ENCODE peak calls at places on chromosome 14, in five cellular contexts. N is mammary epithelial cell; H is CD8-positive, alpha-beta memory T cell; K is ovary; A is pancreas. D is an unnamed sample.

GRCh38 chr14:94376976-94377865 is 11.2 kb downstream of the SERPINA1 start:
- DNase-seq in N (no peak), H (no peak), K (no peak), A (no peak), D (no peak)

GRCh38 chr14:80978403-80978802 is 23.0 kb downstream of the TSHR start:
- DNase-seq in N (no peak), H (no peak), K (no peak), A (no peak), D (no peak)

GRCh38 chr14:93059917-93060545 is 55.7 kb downstream of the ITPK1 start:
- DNase-seq in N (no peak), H (no peak), K (no peak), A (no peak), D (no peak)

GRCh38 chr14:102461490-102462317 is 47.9 kb downstream of the ANKRD9 start:
- DNase-seq in N (no peak), H (no peak), K (no peak), A (peak), D (no peak)

GRCh38 chr14:37678916-37679315 is 83.5 kb downstream of the TTC6 start:
- DNase-seq in N (peak), H (no peak), K (no peak), A (no peak), D (no peak)

GRCh38 chr14:77523109-77523508 is 24.5 kb upstream of the ISM2 start:
- DNase-seq in N (no peak), H (no peak), K (no peak), A (no peak), D (no peak)

GRCh38 chr14:91065266-91065665 is 4.8 kb upstream of the RPS6KA5 start:
- DNase-seq in N (no peak), H (no peak), K (peak), A (no peak), D (no peak)

GRCh38 chr14:55752580-55753365 is 172.8 kb downstream of the KTN1 start:
- DNase-seq in N (peak), H (no peak), K (no peak), A (no peak), D (no peak)

GRCh38 chr14:97692084-97692483 is 894.9 kb downstream of the VRK1 start:
- DNase-seq in N (no peak), H (no peak), K (no peak), A (no peak), D (no peak)

GRCh38 chr14:76412501-76412900 is 36.6 kb downstream of the ESRRB start:
- DNase-seq in N (no peak), H (no peak), K (no peak), A (no peak), D (no peak)

GRCh38 chr14:32453857-32454810 is 125.0 kb downstream of the AKAP6 start:
- DNase-seq in N (peak), H (no peak), K (no peak), A (no peak), D (no peak)

GRCh38 chr14:106605548-106606448 is 1079.4 kb downstream of the TMEM121 start:
- DNase-seq in N (no peak), H (peak), K (no peak), A (peak), D (no peak)

GRCh38 chr14:90558041-90558982 is 161.5 kb downstream of the CALM1 start:
- DNase-seq in N (no peak), H (no peak), K (no peak), A (peak), D (no peak)

GRCh38 chr14:50040905-50041465 is 75.4 kb downstream of the VCPKMT start:
- DNase-seq in N (no peak), H (no peak), K (no peak), A (no peak), D (no peak)

GRCh38 chr14:101412741-101413140 is 148.6 kb upstream of the DIO3 start:
- DNase-seq in N (no peak), H (no peak), K (no peak), A (no peak), D (no peak)

GRCh38 chr14:94027566-94028449 is 1.7 kb downstream of the OTUB2 start:
- DNase-seq in N (peak), H (no peak), K (no peak), A (no peak), D (no peak)

GRCh38 chr14:77738559-77739250 is 22.3 kb downstream of the SNW1 start:
- DNase-seq in N (no peak), H (peak), K (no peak), A (no peak), D (no peak)

GRCh38 chr14:87967496-87967895 is 25.5 kb downstream of the GALC start:
- DNase-seq in N (no peak), H (no peak), K (no peak), A (no peak), D (no peak)

GRCh38 chr14:53330441-53330840 is 177.3 kb upstream of the DDHD1 start:
- DNase-seq in N (peak), H (no peak), K (no peak), A (no peak), D (no peak)

GRCh38 chr14:29643415-29644206 is 284.0 kb downstream of the PRKD1 start:
- DNase-seq in N (peak), H (no peak), K (no peak), A (no peak), D (no peak)

GRCh38 chr14:75662966-75663365 is 1.9 kb downstream of the TTLL5 start:
- DNase-seq in N (no peak), H (no peak), K (no peak), A (no peak), D (no peak)

GRCh38 chr14:72518809-72519377 is 375.0 kb downstream of the DPF3 start:
- DNase-seq in N (no peak), H (no peak), K (no peak), A (no peak), D (no peak)

GRCh38 chr14:93084402-93084801 is 31.3 kb downstream of the ITPK1 start:
- DNase-seq in N (no peak), H (no peak), K (no peak), A (no peak), D (no peak)

GRCh38 chr14:94827711-94828505 is 58.0 kb upstream of the GSC start:
- DNase-seq in N (no peak), H (no peak), K (peak), A (no peak), D (no peak)

GRCh38 chr14:70514168-70515069 is 20.4 kb downstream of the ADAM20 start:
- DNase-seq in N (peak), H (no peak), K (no peak), A (no peak), D (no peak)

GRCh38 chr14:23252006-23252405 is 14.3 kb downstream of the RNF212B start:
- DNase-seq in N (peak), H (no peak), K (no peak), A (no peak), D (no peak)

GRCh38 chr14:52856139-52856538 is 64.7 kb upstream of the GNPNAT1 start:
- DNase-seq in N (no peak), H (no peak), K (no peak), A (no peak), D (no peak)

GRCh38 chr14:97726661-97727060 is 929.5 kb downstream of the VRK1 start:
- DNase-seq in N (no peak), H (no peak), K (no peak), A (no peak), D (no peak)

GRCh38 chr14:69135133-69135532 is 17.8 kb downstream of the DCAF5 start:
- DNase-seq in N (no peak), H (no peak), K (no peak), A (no peak), D (no peak)

GRCh38 chr14:59890676-59891075 is 20.1 kb upstream of the RTN1 start:
- DNase-seq in N (no peak), H (no peak), K (no peak), A (no peak), D (no peak)

GRCh38 chr14:21136024-21136423 is 19.8 kb downstream of the OR5AU1 start:
- DNase-seq in N (no peak), H (no peak), K (no peak), A (no peak), D (no peak)

GRCh38 chr14:56122306-56122705 is 4.1 kb downstream of the PELI2 start:
- DNase-seq in N (no peak), H (no peak), K (no peak), A (no peak), D (no peak)

GRCh38 chr14:27050195-27050594 is 452.4 kb upstream of the NOVA1 start:
- DNase-seq in N (no peak), H (no peak), K (no peak), A (no peak), D (no peak)

GRCh38 chr14:68408680-68409079 is 384.2 kb downstream of the ZFP36L1 start:
- DNase-seq in N (no peak), H (no peak), K (no peak), A (no peak), D (no peak)

GRCh38 chr14:100532916-100533630 is 54.1 kb downstream of the BEGAIN start:
- DNase-seq in N (no peak), H (no peak), K (peak), A (peak), D (no peak)

DNA sequence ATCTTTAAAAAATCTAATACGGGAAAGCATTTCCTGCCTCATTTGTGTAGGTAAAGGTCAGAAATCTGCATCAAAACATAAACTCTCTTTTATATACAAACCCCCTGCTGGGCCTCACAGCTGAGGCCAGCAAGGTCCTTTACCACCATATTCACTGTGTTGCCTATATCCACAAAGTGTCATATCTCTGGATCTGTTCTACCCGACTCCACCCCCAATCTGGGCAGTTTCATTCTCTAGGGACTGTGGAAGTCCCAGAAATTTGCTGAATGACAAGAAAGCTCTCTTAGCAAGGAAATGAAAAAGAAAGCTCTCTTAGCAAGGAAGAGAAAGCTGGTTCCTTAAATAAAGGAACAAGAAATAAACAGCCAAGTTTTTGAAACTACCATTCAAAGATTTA is 301.7 kb downstream of the KCNH5 start:
- DNase-seq in N (no peak), H (no peak), K (no peak), A (no peak), D (no peak)
- H3K27ac ChIP-seq in N (no peak), H (no peak), K (no peak), A (no peak), D (no peak)

DNA sequence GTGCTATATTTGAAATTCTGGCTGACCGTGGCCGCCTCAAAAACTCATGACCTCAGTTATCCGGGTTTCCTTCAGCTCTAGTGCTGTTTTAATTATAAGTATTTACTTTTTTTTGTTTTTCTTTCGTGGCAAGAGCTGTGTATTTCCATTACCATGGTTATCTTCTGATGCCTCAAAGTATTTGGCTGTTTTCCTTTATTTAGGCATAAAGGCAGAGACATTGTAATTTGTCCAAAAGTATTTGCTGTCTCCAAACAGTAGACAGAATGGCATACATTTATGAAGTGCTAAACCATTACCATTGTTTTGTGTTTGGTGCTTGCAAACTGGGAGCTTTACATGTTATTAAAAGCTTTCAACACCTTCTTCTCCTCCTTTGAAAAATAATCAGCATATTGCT is 46.2 kb downstream of the FLRT2 start:
- DNase-seq in N (no peak), H (no peak), K (no peak), A (no peak), D (no peak)
- H3K27ac ChIP-seq in N (no peak), H (no peak), K (peak), A (no peak), D (no peak)

GRCh38 chr14:24300326-24300980 is 803 bp downstream of the NOP9 start:
- DNase-seq in N (no peak), H (no peak), K (no peak), A (no peak), D (no peak)
- H3K27ac ChIP-seq in N (peak), H (peak), K (peak), A (peak), D (no peak)

GRCh38 chr14:104776961-104777807 is 18.4 kb downstream of the AKT1 start:
- DNase-seq in N (no peak), H (no peak), K (no peak), A (no peak), D (no peak)

GRCh38 chr14:104780513-104781030 is 15.0 kb downstream of the AKT1 start:
- DNase-seq in N (no peak), H (no peak), K (no peak), A (no peak), D (no peak)

GRCh38 chr14:104779776-104780512 is 15.6 kb downstream of the AKT1 start:
- DNase-seq in N (no peak), H (no peak), K (no peak), A (no peak), D (no peak)

GRCh38 chr14:104777808-104778249 is 17.7 kb downstream of the AKT1 start:
- DNase-seq in N (no peak), H (no peak), K (no peak), A (no peak), D (no peak)

DNA sequence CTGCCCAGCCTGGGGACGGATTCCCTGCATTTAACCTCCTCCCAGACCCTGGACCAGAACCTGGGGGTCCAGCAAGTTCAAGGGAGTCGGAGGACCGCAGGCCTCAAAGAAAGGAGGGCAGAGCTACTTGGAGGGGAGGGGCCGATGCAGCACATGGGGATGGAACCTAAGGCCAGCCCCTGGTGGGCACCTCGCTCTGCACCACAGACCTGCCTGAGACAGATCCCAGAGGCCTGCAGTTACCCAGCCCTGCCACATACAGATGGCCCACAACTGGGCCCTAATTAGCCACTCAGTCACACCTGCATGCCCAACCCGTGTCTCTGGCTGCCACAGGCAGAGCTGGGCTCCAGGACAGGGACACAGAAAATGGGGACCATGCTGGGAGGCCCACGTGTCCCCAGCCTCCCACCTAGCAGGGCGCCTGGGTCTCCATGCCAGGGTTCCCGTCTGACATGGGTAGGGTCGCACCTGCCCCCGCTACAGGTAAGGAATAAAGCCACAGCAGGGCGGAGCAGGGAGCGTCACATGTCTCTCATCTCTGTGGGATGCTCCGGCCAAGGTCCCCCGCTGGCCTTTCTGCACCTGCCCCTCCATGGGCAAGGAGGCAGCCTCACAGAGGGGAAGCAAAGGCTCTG is 16.7 kb downstream of the AKT1 start:
- DNase-seq in N (no peak), H (no peak), K (no peak), A (no peak), D (no peak)
- H3K27ac ChIP-seq in N (no peak), H (no peak), K (no peak), A (no peak), D (no peak)

GRCh38 chr14:31442284-31442683 is 15.0 kb downstream of the DTD2 start:
- DNase-seq in N (no peak), H (no peak), K (no peak), A (no peak), D (no peak)

GRCh38 chr14:31441273-31442110 is 15.8 kb downstream of the DTD2 start:
- DNase-seq in N (no peak), H (no peak), K (no peak), A (no peak), D (no peak)

GRCh38 chr14:31440280-31440679 is 17.0 kb downstream of the DTD2 start:
- DNase-seq in N (no peak), H (no peak), K (no peak), A (no peak), D (no peak)

GRCh38 chr14:31435276-31435675 is 14.9 kb upstream of the HEATR5A start:
- DNase-seq in N (no peak), H (no peak), K (no peak), A (no peak), D (no peak)

DNA sequence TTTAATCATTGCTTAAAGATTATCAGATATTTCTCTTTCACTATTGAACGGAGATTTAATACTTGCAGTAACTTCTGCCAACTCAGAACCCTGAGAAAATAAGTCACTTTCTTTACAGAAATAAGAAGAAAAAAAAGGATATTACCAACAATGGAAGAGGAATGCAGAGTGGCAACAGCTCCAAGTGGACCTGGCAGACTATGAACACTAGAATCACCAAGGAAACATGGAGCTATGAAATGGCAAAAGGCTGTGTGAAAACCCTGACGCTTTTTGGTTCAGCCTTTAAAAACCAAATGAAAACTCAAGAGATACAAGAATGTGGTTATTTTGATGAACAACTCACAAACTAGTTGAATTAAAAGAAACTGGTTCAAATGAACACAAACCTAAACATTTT is 17.8 kb downstream of the DTD2 start:
- DNase-seq in N (no peak), H (no peak), K (no peak), A (no peak), D (no peak)
- H3K27ac ChIP-seq in N (no peak), H (no peak), K (no peak), A (no peak), D (no peak)

DNA sequence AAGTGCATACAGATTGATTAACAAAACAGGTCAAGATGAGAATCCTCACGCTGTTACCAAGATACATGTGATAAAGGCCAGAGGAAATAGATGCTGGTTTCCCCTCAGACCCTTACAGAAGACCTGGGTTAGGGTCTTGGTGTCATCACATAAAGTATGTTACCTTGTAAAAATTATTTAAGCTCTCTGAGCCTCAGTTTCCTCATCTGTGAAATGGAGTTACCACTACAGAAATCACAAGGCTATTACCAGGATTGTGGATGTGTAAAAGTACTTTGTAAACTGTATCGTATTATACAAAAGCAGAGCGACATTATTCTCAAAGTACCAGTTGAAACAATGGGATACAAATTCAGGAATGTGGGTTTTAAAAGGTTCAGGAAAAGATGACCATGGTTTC is 14.0 kb downstream of the SAMD4A start:
- DNase-seq in N (no peak), H (no peak), K (no peak), A (no peak), D (no peak)
- H3K27ac ChIP-seq in N (no peak), H (no peak), K (no peak), A (no peak), D (no peak)

D was measured in thoracic aorta.